ENCODE peak calls at places on chromosomes 1 and 21, in six cellular contexts. I is CD8-positive, alpha-beta T cell; D is breast epithelium; C is progenitor cell of endocrine pancreas; N is NB4; E is B cell. Q is an unnamed sample.

GRCh38 chr1:198610362-198610761 is 28.5 kb upstream of the PTPRC start:
- DNase-seq in I (no peak), D (no peak), C (no peak), N (no peak), E (no peak), Q (no peak)

GRCh38 chr21:36518883-36519492 is 39.1 kb upstream of the CLDN14 start:
- DNase-seq in I (no peak), D (no peak), C (no peak), N (no peak), E (no peak), Q (no peak)

GRCh38 chr1:197486948-197487347 is 218.9 kb downstream of the CRB1 start:
- DNase-seq in I (no peak), D (no peak), C (no peak), N (no peak), E (no peak), Q (no peak)

GRCh38 chr1:31669786-31670582 is 25.3 kb upstream of the PEF1 start:
- DNase-seq in I (peak), D (peak), C (no peak), N (peak), E (peak), Q (peak)

GRCh38 chr1:60213253-60213652 is 139.7 kb upstream of the C1orf87 start:
- DNase-seq in I (no peak), D (no peak), C (no peak), N (no peak), E (no peak), Q (no peak)

GRCh38 chr1:41072051-41072450 is 50.5 kb upstream of the SLFNL1 start:
- DNase-seq in I (no peak), D (no peak), C (no peak), N (no peak), E (no peak), Q (no peak)

GRCh38 chr1:37267111-37267835 is 207.1 kb upstream of the ZC3H12A start:
- DNase-seq in I (no peak), D (no peak), C (no peak), N (no peak), E (no peak), Q (no peak)

GRCh38 chr21:42362198-42362597 is 4.1 kb downstream of the TFF1 start:
- DNase-seq in I (no peak), D (no peak), C (no peak), N (no peak), E (no peak), Q (no peak)

GRCh38 chr1:28056129-28056925 is 32.1 kb downstream of the EYA3 start:
- DNase-seq in I (peak), D (no peak), C (no peak), N (peak), E (peak), Q (no peak)

GRCh38 chr1:46520063-46520911 is 30.7 kb downstream of the DMBX1 start:
- DNase-seq in I (no peak), D (no peak), C (no peak), N (no peak), E (no peak), Q (peak)

GRCh38 chr1:165228676-165229075 is 127.8 kb downstream of the LMX1A start:
- DNase-seq in I (no peak), D (no peak), C (no peak), N (peak), E (no peak), Q (no peak)

GRCh38 chr1:156740307-156740678 is 595 bp downstream of the MRPL24 start:
- DNase-seq in I (no peak), D (no peak), C (no peak), N (no peak), E (no peak), Q (no peak)

GRCh38 chr1:90973897-90974798 is 47.7 kb downstream of the ZNF644 start:
- DNase-seq in I (no peak), D (no peak), C (no peak), N (peak), E (no peak), Q (no peak)

GRCh38 chr1:119947468-119947867 is 51.2 kb upstream of the ADAM30 start:
- DNase-seq in I (no peak), D (no peak), C (no peak), N (no peak), E (no peak), Q (no peak)

GRCh38 chr1:154730251-154730650 is 122.3 kb upstream of the ADAR start:
- DNase-seq in I (no peak), D (no peak), C (no peak), N (no peak), E (no peak), Q (no peak)

GRCh38 chr1:201990427-201990826 is 8.0 kb downstream of the RNPEP start:
- DNase-seq in I (no peak), D (no peak), C (no peak), N (no peak), E (no peak), Q (no peak)

GRCh38 chr1:230992100-230992774 is 13.3 kb downstream of the ARV1 start:
- DNase-seq in I (no peak), D (no peak), C (no peak), N (no peak), E (no peak), Q (no peak)

GRCh38 chr1:161994153-161994814 is 29.4 kb downstream of the OLFML2B start:
- DNase-seq in I (no peak), D (no peak), C (no peak), N (no peak), E (no peak), Q (no peak)

GRCh38 chr1:23385119-23385621 is 15.5 kb upstream of the ZNF436 start:
- DNase-seq in I (no peak), D (no peak), C (no peak), N (no peak), E (no peak), Q (no peak)

GRCh38 chr21:32349333-32349944 is 43.4 kb downstream of the URB1 start:
- DNase-seq in I (peak), D (no peak), C (no peak), N (no peak), E (no peak), Q (no peak)
- TF ChIP-seq CTCF in I (no peak), D (no peak), C (no peak), N (no peak), E (no peak), Q (no peak)

GRCh38 chr1:44605904-44606615 is 68.2 kb downstream of the TMEM53 start:
- DNase-seq in I (no peak), D (no peak), C (no peak), N (no peak), E (no peak), Q (no peak)

GRCh38 chr1:44609768-44610526 is 64.3 kb downstream of the TMEM53 start:
- DNase-seq in I (no peak), D (no peak), C (no peak), N (no peak), E (no peak), Q (no peak)

GRCh38 chr1:44609412-44609767 is 64.9 kb downstream of the TMEM53 start:
- DNase-seq in I (peak), D (no peak), C (peak), N (peak), E (peak), Q (peak)

GRCh38 chr1:44606701-44607281 is 67.5 kb downstream of the TMEM53 start:
- DNase-seq in I (no peak), D (no peak), C (no peak), N (no peak), E (no peak), Q (no peak)

DNA sequence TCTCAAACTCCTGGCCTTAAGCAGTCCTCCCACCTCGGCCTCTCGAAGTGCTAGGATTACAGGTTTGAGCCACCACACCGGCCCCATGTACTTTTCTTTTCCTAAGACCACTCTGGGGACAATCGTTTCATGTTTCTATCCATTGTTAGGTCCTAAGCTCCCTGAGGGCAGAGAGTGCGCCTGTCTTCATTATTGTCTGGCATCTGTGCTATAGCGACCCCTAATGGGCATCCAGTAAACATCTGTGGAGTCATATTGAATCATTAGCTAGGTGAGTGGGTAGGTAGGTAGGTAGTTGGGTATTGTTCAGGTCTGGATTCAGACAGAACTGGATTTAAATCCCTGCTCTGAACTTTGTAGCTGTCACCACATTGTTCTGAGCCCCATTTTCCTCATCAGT is 66.1 kb downstream of the TMEM53 start:
- DNase-seq in I (no peak), D (no peak), C (no peak), N (peak), E (no peak), Q (no peak)
- TF ChIP-seq CTCF in I (no peak), D (no peak), C (peak), N (peak), E (no peak), Q (peak)

GRCh38 chr1:181135462-181135781 is 46.9 kb downstream of the IER5 start:
- DNase-seq in I (no peak), D (no peak), C (no peak), N (peak), E (no peak), Q (peak)
- TF ChIP-seq CTCF in I (peak), D (peak), C (peak), N (peak), E (peak), Q (peak)

GRCh38 chr1:185821612-185822385 is 87.6 kb downstream of the HMCN1 start:
- DNase-seq in I (no peak), D (no peak), C (no peak), N (peak), E (no peak), Q (no peak)
- TF ChIP-seq CTCF in I (no peak), D (no peak), C (no peak), N (no peak), E (no peak), Q (no peak)

GRCh38 chr1:187842406-187843165 is 1013.8 kb downstream of the PLA2G4A start:
- DNase-seq in I (no peak), D (no peak), C (no peak), N (peak), E (peak), Q (no peak)
- TF ChIP-seq CTCF in I (no peak), D (no peak), C (no peak), N (no peak), E (no peak), Q (no peak)

Q was measured in WERI-Rb-1.